ENCODE peak calls at places on chromosomes 12 and 14, in four cellular contexts. One of them, this sample, is unnamed.

GRCh38 chr12:130557876-130558770 is 158.0 kb downstream of the RIMBP2 start:
- DNase-seq in body of pancreas: no peak
- DNase-seq in fibroblast of the conjunctiva: no peak
- DNase-seq in stimulated activated CD4-positive, alpha-beta T cell treated with anti-CD3 and anti-CD28 coated beads, Interleukin-12 subunit alpha, Interleukin-12 subunit beta, amount 100 ng/mL, for 4 hours: no peak
- DNase-seq in this sample: no peak

GRCh38 chr12:71896171-71896570 is 42.5 kb upstream of the TPH2 start:
- DNase-seq in body of pancreas: no peak
- DNase-seq in fibroblast of the conjunctiva: no peak
- DNase-seq in stimulated activated CD4-positive, alpha-beta T cell treated with anti-CD3 and anti-CD28 coated beads, Interleukin-12 subunit alpha, Interleukin-12 subunit beta, amount 100 ng/mL, for 4 hours: no peak
- DNase-seq in this sample: no peak

GRCh38 chr14:90398315-90398811 is 1.5 kb downstream of the CALM1 start:
- DNase-seq in body of pancreas: peak
- DNase-seq in fibroblast of the conjunctiva: no peak
- DNase-seq in stimulated activated CD4-positive, alpha-beta T cell treated with anti-CD3 and anti-CD28 coated beads, Interleukin-12 subunit alpha, Interleukin-12 subunit beta, amount 100 ng/mL, for 4 hours: peak
- DNase-seq in this sample: no peak

GRCh38 chr12:114254172-114254571 is 151.8 kb downstream of the TBX5 start:
- DNase-seq in body of pancreas: no peak
- DNase-seq in fibroblast of the conjunctiva: no peak
- DNase-seq in stimulated activated CD4-positive, alpha-beta T cell treated with anti-CD3 and anti-CD28 coated beads, Interleukin-12 subunit alpha, Interleukin-12 subunit beta, amount 100 ng/mL, for 4 hours: no peak
- DNase-seq in this sample: no peak

GRCh38 chr12:50611021-50611420 is 106.2 kb downstream of the DIP2B start:
- DNase-seq in body of pancreas: no peak
- DNase-seq in fibroblast of the conjunctiva: no peak
- DNase-seq in stimulated activated CD4-positive, alpha-beta T cell treated with anti-CD3 and anti-CD28 coated beads, Interleukin-12 subunit alpha, Interleukin-12 subunit beta, amount 100 ng/mL, for 4 hours: no peak
- DNase-seq in this sample: no peak

GRCh38 chr12:51714666-51715065 is 123.6 kb downstream of the SCN8A start:
- DNase-seq in body of pancreas: no peak
- DNase-seq in fibroblast of the conjunctiva: no peak
- DNase-seq in stimulated activated CD4-positive, alpha-beta T cell treated with anti-CD3 and anti-CD28 coated beads, Interleukin-12 subunit alpha, Interleukin-12 subunit beta, amount 100 ng/mL, for 4 hours: no peak
- DNase-seq in this sample: no peak

GRCh38 chr14:95703341-95703740 is 10.6 kb downstream of the TCL1A start:
- DNase-seq in body of pancreas: no peak
- DNase-seq in fibroblast of the conjunctiva: no peak
- DNase-seq in stimulated activated CD4-positive, alpha-beta T cell treated with anti-CD3 and anti-CD28 coated beads, Interleukin-12 subunit alpha, Interleukin-12 subunit beta, amount 100 ng/mL, for 4 hours: no peak
- DNase-seq in this sample: no peak

GRCh38 chr14:100554082-100554677 is 33.0 kb downstream of the BEGAIN start:
- DNase-seq in body of pancreas: no peak
- DNase-seq in fibroblast of the conjunctiva: no peak
- DNase-seq in stimulated activated CD4-positive, alpha-beta T cell treated with anti-CD3 and anti-CD28 coated beads, Interleukin-12 subunit alpha, Interleukin-12 subunit beta, amount 100 ng/mL, for 4 hours: no peak
- DNase-seq in this sample: no peak

GRCh38 chr14:88802596-88802995 is 9.8 kb upstream of the EML5 start:
- DNase-seq in body of pancreas: no peak
- DNase-seq in fibroblast of the conjunctiva: no peak
- DNase-seq in stimulated activated CD4-positive, alpha-beta T cell treated with anti-CD3 and anti-CD28 coated beads, Interleukin-12 subunit alpha, Interleukin-12 subunit beta, amount 100 ng/mL, for 4 hours: no peak
- DNase-seq in this sample: no peak

GRCh38 chr12:105748806-105749600 is 389.8 kb downstream of the NUAK1 start:
- DNase-seq in body of pancreas: peak
- DNase-seq in fibroblast of the conjunctiva: no peak
- DNase-seq in stimulated activated CD4-positive, alpha-beta T cell treated with anti-CD3 and anti-CD28 coated beads, Interleukin-12 subunit alpha, Interleukin-12 subunit beta, amount 100 ng/mL, for 4 hours: no peak
- DNase-seq in this sample: no peak

GRCh38 chr12:75196865-75197264 is 12.8 kb downstream of the KCNC2 start:
- DNase-seq in body of pancreas: no peak
- DNase-seq in fibroblast of the conjunctiva: no peak
- DNase-seq in stimulated activated CD4-positive, alpha-beta T cell treated with anti-CD3 and anti-CD28 coated beads, Interleukin-12 subunit alpha, Interleukin-12 subunit beta, amount 100 ng/mL, for 4 hours: no peak
- DNase-seq in this sample: no peak

GRCh38 chr12:95548539-95549391 is 2.5 kb downstream of the USP44 start:
- DNase-seq in body of pancreas: peak
- DNase-seq in fibroblast of the conjunctiva: no peak
- DNase-seq in stimulated activated CD4-positive, alpha-beta T cell treated with anti-CD3 and anti-CD28 coated beads, Interleukin-12 subunit alpha, Interleukin-12 subunit beta, amount 100 ng/mL, for 4 hours: peak
- DNase-seq in this sample: no peak

GRCh38 chr14:93008381-93008780 is 85.4 kb downstream of the CHGA start:
- DNase-seq in body of pancreas: no peak
- DNase-seq in fibroblast of the conjunctiva: peak
- DNase-seq in stimulated activated CD4-positive, alpha-beta T cell treated with anti-CD3 and anti-CD28 coated beads, Interleukin-12 subunit alpha, Interleukin-12 subunit beta, amount 100 ng/mL, for 4 hours: no peak
- DNase-seq in this sample: no peak

GRCh38 chr12:124508323-124509096 is 58.9 kb downstream of the NCOR2 start:
- DNase-seq in body of pancreas: no peak
- DNase-seq in fibroblast of the conjunctiva: no peak
- DNase-seq in stimulated activated CD4-positive, alpha-beta T cell treated with anti-CD3 and anti-CD28 coated beads, Interleukin-12 subunit alpha, Interleukin-12 subunit beta, amount 100 ng/mL, for 4 hours: no peak
- DNase-seq in this sample: no peak

GRCh38 chr12:89181271-89181920 is 170.9 kb downstream of the DUSP6 start:
- DNase-seq in body of pancreas: no peak
- DNase-seq in fibroblast of the conjunctiva: peak
- DNase-seq in stimulated activated CD4-positive, alpha-beta T cell treated with anti-CD3 and anti-CD28 coated beads, Interleukin-12 subunit alpha, Interleukin-12 subunit beta, amount 100 ng/mL, for 4 hours: no peak
- DNase-seq in this sample: no peak

GRCh38 chr14:50023671-50024490 is 92.5 kb downstream of the VCPKMT start:
- DNase-seq in body of pancreas: no peak
- DNase-seq in fibroblast of the conjunctiva: peak
- DNase-seq in stimulated activated CD4-positive, alpha-beta T cell treated with anti-CD3 and anti-CD28 coated beads, Interleukin-12 subunit alpha, Interleukin-12 subunit beta, amount 100 ng/mL, for 4 hours: no peak
- DNase-seq in this sample: no peak

GRCh38 chr12:16030729-16031128 is 119.6 kb downstream of the DERA start:
- DNase-seq in body of pancreas: no peak
- DNase-seq in fibroblast of the conjunctiva: no peak
- DNase-seq in stimulated activated CD4-positive, alpha-beta T cell treated with anti-CD3 and anti-CD28 coated beads, Interleukin-12 subunit alpha, Interleukin-12 subunit beta, amount 100 ng/mL, for 4 hours: no peak
- DNase-seq in this sample: no peak

GRCh38 chr14:105468621-105469241 is 5.9 kb upstream of the CRIP2 start:
- DNase-seq in body of pancreas: no peak
- DNase-seq in fibroblast of the conjunctiva: no peak
- DNase-seq in stimulated activated CD4-positive, alpha-beta T cell treated with anti-CD3 and anti-CD28 coated beads, Interleukin-12 subunit alpha, Interleukin-12 subunit beta, amount 100 ng/mL, for 4 hours: no peak
- DNase-seq in this sample: no peak

GRCh38 chr12:95762123-95762785 is 28.3 kb downstream of the NTN4 start:
- DNase-seq in body of pancreas: no peak
- DNase-seq in fibroblast of the conjunctiva: no peak
- DNase-seq in stimulated activated CD4-positive, alpha-beta T cell treated with anti-CD3 and anti-CD28 coated beads, Interleukin-12 subunit alpha, Interleukin-12 subunit beta, amount 100 ng/mL, for 4 hours: no peak
- DNase-seq in this sample: no peak

GRCh38 chr12:46770501-46771183 is 55.2 kb downstream of the SLC38A4 start:
- DNase-seq in body of pancreas: peak
- DNase-seq in fibroblast of the conjunctiva: no peak
- DNase-seq in stimulated activated CD4-positive, alpha-beta T cell treated with anti-CD3 and anti-CD28 coated beads, Interleukin-12 subunit alpha, Interleukin-12 subunit beta, amount 100 ng/mL, for 4 hours: no peak
- DNase-seq in this sample: no peak

GRCh38 chr12:121789233-121789781 is 4.2 kb downstream of the RHOF start:
- DNase-seq in body of pancreas: no peak
- DNase-seq in fibroblast of the conjunctiva: no peak
- DNase-seq in stimulated activated CD4-positive, alpha-beta T cell treated with anti-CD3 and anti-CD28 coated beads, Interleukin-12 subunit alpha, Interleukin-12 subunit beta, amount 100 ng/mL, for 4 hours: no peak
- DNase-seq in this sample: no peak

GRCh38 chr14:100582496-100583165 is 4.6 kb downstream of the BEGAIN start:
- DNase-seq in body of pancreas: no peak
- DNase-seq in fibroblast of the conjunctiva: no peak
- DNase-seq in stimulated activated CD4-positive, alpha-beta T cell treated with anti-CD3 and anti-CD28 coated beads, Interleukin-12 subunit alpha, Interleukin-12 subunit beta, amount 100 ng/mL, for 4 hours: no peak
- DNase-seq in this sample: no peak

GRCh38 chr12:4584281-4584680 is 22.3 kb downstream of the DYRK4 start:
- DNase-seq in body of pancreas: no peak
- DNase-seq in fibroblast of the conjunctiva: no peak
- DNase-seq in stimulated activated CD4-positive, alpha-beta T cell treated with anti-CD3 and anti-CD28 coated beads, Interleukin-12 subunit alpha, Interleukin-12 subunit beta, amount 100 ng/mL, for 4 hours: no peak
- DNase-seq in this sample: no peak

GRCh38 chr14:93962701-93963601 is 13.4 kb downstream of the ASB2 start:
- DNase-seq in body of pancreas: no peak
- DNase-seq in fibroblast of the conjunctiva: no peak
- DNase-seq in stimulated activated CD4-positive, alpha-beta T cell treated with anti-CD3 and anti-CD28 coated beads, Interleukin-12 subunit alpha, Interleukin-12 subunit beta, amount 100 ng/mL, for 4 hours: no peak
- DNase-seq in this sample: no peak

GRCh38 chr12:110778801-110779577 is 36.3 kb upstream of the PPP1CC start:
- DNase-seq in body of pancreas: no peak
- DNase-seq in fibroblast of the conjunctiva: no peak
- DNase-seq in stimulated activated CD4-positive, alpha-beta T cell treated with anti-CD3 and anti-CD28 coated beads, Interleukin-12 subunit alpha, Interleukin-12 subunit beta, amount 100 ng/mL, for 4 hours: no peak
- DNase-seq in this sample: no peak

GRCh38 chr12:98232753-98233385 is 282.5 kb upstream of the TMPO start:
- DNase-seq in body of pancreas: no peak
- DNase-seq in fibroblast of the conjunctiva: no peak
- DNase-seq in stimulated activated CD4-positive, alpha-beta T cell treated with anti-CD3 and anti-CD28 coated beads, Interleukin-12 subunit alpha, Interleukin-12 subunit beta, amount 100 ng/mL, for 4 hours: no peak
- DNase-seq in this sample: no peak

GRCh38 chr12:46110220-46110700 is 119.9 kb upstream of the SCAF11 start:
- DNase-seq in body of pancreas: peak
- DNase-seq in fibroblast of the conjunctiva: no peak
- DNase-seq in stimulated activated CD4-positive, alpha-beta T cell treated with anti-CD3 and anti-CD28 coated beads, Interleukin-12 subunit alpha, Interleukin-12 subunit beta, amount 100 ng/mL, for 4 hours: no peak
- DNase-seq in this sample: no peak

This sample was measured in 8988T.